ENCODE peak calls at places on chromosome 21, in six cellular contexts. L, I, P, A, R and T are unnamed samples.

GRCh38 chr21:27606422-27606821 is 639.5 kb upstream of the ADAMTS5 start:
- DNase-seq in A (no peak), P (no peak), R (no peak), I (no peak), L (no peak), T (no peak)

GRCh38 chr21:27561116-27561515 is 594.2 kb upstream of the ADAMTS5 start:
- DNase-seq in A (peak; percentile 7), R (no peak), I (no peak), P (no peak), L (no peak), T (no peak)

GRCh38 chr21:37073417-37074194 is 552 bp downstream of the TTC3 start:
- DNase-seq in A (no peak), P (peak; percentile 46), I (peak; percentile 47), L (peak; percentile 77), R (no peak), T (peak; percentile 52)

GRCh38 chr21:33640697-33641338 is 723 bp downstream of the CRYZL1 start:
- DNase-seq in I (no peak), L (no peak), A (no peak), P (peak; percentile 28), R (no peak), T (peak; percentile 15)

GRCh38 chr21:25127007-25127406 is 480.3 kb downstream of the MRPL39 start:
- DNase-seq in L (no peak), I (no peak), R (no peak), P (no peak), A (no peak), T (no peak)

GRCh38 chr21:43921602-43921978 is 56.6 kb downstream of the AGPAT3 start:
- DNase-seq in P (no peak), L (no peak), A (no peak), R (no peak), I (peak; percentile 50), T (no peak)

GRCh38 chr21:43771698-43772367 is 4.3 kb downstream of the CSTB start:
- DNase-seq in R (no peak), P (no peak), L (no peak), A (no peak), I (no peak), T (no peak)

GRCh38 chr21:36796070-36796469 is 97.2 kb downstream of the SIM2 start:
- DNase-seq in L (no peak), R (no peak), A (no peak), I (no peak), P (no peak), T (no peak)

GRCh38 chr21:17462276-17462981 is 50.4 kb upstream of the CXADR start:
- DNase-seq in L (no peak), R (no peak), A (no peak), I (no peak), P (no peak), T (no peak)

GRCh38 chr21:36576441-36576840 is 96.5 kb upstream of the CLDN14 start:
- DNase-seq in I (no peak), L (peak; percentile 11), A (no peak), P (no peak), R (no peak), T (no peak)

GRCh38 chr21:25283720-25284119 is 323.6 kb downstream of the MRPL39 start:
- DNase-seq in R (no peak), L (no peak), A (peak; percentile 23), I (peak; percentile 25), P (peak; percentile 57), T (peak; percentile 2)

GRCh38 chr21:33402011-33402979 is 918 bp upstream of the IFNGR2 start:
- DNase-seq in A (no peak), R (no peak), I (peak; percentile 65), L (peak; percentile 86), P (peak; percentile 78), T (peak; percentile 70)

GRCh38 chr21:26137379-26138060 is 33.0 kb downstream of the APP start:
- DNase-seq in P (no peak), L (no peak), I (no peak), A (no peak), R (no peak), T (no peak)

GRCh38 chr21:23131177-23131576 is 2133.0 kb downstream of the NCAM2 start:
- DNase-seq in A (no peak), P (no peak), R (no peak), I (no peak), L (no peak), T (no peak)

GRCh38 chr21:23478381-23478780 is 2128.9 kb downstream of the MRPL39 start:
- DNase-seq in I (no peak), P (no peak), L (no peak), R (no peak), A (no peak), T (no peak)

GRCh38 chr21:43740497-43741156 is 21.7 kb downstream of the PDXK start:
- DNase-seq in A (no peak), R (no peak), P (no peak), L (no peak), I (no peak), T (no peak)

GRCh38 chr21:46604975-46605758 is at the start of gene S100B:
- DNase-seq in A (no peak), I (no peak), L (no peak), P (no peak), R (no peak), T (peak; percentile 15)

GRCh38 chr21:34198232-34199120 is 125.1 kb downstream of the MRPS6 start:
- DNase-seq in L (no peak), R (no peak), A (no peak), I (no peak), P (no peak), T (no peak)

GRCh38 chr21:26169611-26170470 is 729 bp downstream of the APP start:
- DNase-seq in L (peak; percentile 76), I (peak; percentile 61), R (no peak), P (peak; percentile 73), A (no peak), T (peak; percentile 77)

GRCh38 chr21:22120616-22121266 is 1122.5 kb downstream of the NCAM2 start:
- DNase-seq in A (no peak), I (no peak), L (no peak), P (peak; percentile 12), R (no peak), T (no peak)

DNA sequence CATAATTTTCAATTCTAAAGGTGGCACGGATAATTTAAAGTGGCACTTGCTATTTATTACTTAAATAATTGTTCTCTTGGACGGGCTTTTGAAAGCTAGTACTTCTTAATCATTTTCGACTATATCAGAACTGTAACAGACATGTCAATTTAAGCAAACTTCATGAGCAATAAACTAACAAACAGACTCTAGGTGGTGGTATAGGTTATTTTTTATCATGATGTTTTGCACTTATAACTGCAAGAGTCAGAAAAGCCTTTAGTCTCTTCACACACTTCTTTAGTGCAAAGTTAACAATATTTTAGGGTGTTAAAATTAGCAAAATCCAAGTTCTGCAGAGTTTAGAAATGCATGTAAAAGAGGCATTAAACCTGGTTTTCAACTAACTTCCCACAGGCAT is 2.2 kb downstream of the NRIP1 start:
- DNase-seq in L (no peak), A (no peak), R (no peak), I (peak; percentile 10), P (peak; percentile 48), T (no peak)
- TF ChIP-seq CTCF in L (no peak), A (no peak), R (no peak), I (no peak), P (no peak), T (peak; percentile 7)

GRCh38 chr21:39690454-39690853 is 54.5 kb upstream of the IGSF5 start:
- DNase-seq in L (no peak), R (no peak), A (no peak), P (no peak), I (no peak), T (no peak)
- TF ChIP-seq CTCF in L (no peak), R (no peak), A (no peak), P (no peak), I (no peak), T (no peak)

GRCh38 chr21:38507374-38507942 is 9.2 kb upstream of the ERG start:
- DNase-seq in L (no peak), I (no peak), P (no peak), A (no peak), R (no peak), T (no peak)

GRCh38 chr21:38505654-38506523 is 7.6 kb upstream of the ERG start:
- DNase-seq in R (no peak), I (peak; percentile 31), P (peak; percentile 80), A (peak; percentile 34), L (no peak), T (peak; percentile 39)

GRCh38 chr21:38506606-38507331 is 8.5 kb upstream of the ERG start:
- DNase-seq in L (no peak), A (no peak), P (no peak), R (no peak), I (no peak), T (no peak)

GRCh38 chr21:38511198-38511597 is 12.9 kb upstream of the ERG start:
- DNase-seq in P (no peak), L (no peak), I (no peak), R (no peak), A (no peak), T (no peak)

DNA sequence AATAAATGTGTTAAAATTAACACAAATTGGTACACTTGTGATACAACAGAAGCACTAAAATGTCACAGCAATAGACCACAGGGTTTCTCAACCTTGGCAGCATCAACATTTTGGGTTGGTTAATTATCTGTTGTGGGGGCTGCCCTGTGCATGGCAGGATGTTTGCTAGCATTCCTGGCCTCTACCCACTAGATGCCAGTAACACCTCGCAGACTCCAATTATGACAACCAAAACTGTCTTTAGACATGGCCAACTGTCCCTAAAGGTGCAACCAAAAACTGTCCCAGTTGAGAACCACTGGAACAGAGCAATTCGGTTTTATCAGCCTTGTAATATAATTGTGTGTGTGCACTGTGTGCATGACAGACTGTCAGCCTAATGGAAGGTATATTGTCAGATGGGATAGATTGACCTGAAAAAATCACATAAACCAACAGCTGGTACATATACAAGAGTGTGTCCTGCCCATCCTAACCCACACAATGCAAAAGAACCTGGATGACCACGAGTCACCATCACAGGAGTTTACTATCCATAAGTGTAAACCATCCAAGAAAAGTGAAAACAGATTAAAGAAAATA is 13.5 kb upstream of the ERG start:
- DNase-seq in R (no peak), I (no peak), L (no peak), A (no peak), P (no peak), T (no peak)
- TF ChIP-seq CTCF in R (no peak), I (no peak), L (no peak), A (no peak), P (no peak), T (no peak)

DNA sequence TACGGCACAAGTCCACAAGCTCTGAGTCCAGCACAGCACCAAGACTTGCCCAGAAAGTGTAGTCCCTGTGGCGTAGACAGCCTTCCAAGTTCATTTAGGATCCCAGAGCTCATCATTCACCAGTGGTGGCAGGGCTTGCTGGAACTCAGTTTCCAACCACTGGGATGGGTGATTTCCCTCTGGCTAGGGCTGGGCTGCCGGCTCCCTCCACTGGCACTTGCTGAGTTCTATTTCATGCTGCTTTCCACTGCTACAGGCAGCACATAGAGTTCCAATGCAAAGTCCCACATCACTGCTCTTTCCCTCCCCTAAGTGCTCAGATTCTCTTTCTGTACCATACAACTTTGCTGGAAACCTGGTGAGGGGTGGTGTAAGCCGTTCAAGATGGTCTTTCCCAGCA is 510.3 kb upstream of the TMPRSS15 start:
- DNase-seq in A (no peak), L (no peak), R (no peak), I (no peak), P (no peak), T (no peak)
- TF ChIP-seq CTCF in A (no peak), L (no peak), R (no peak), I (no peak), P (no peak), T (no peak)

GRCh38 chr21:42411197-42411869 is 7.6 kb downstream of the UBASH3A start:
- DNase-seq in I (no peak), P (no peak), R (no peak), A (no peak), L (no peak), T (no peak)
- TF ChIP-seq CTCF in I (no peak), P (no peak), R (no peak), A (no peak), L (no peak), T (no peak)

GRCh38 chr21:45357436-45358260 is 47.3 kb upstream of the COL18A1 start:
- DNase-seq in R (no peak), I (no peak), L (no peak), A (no peak), P (peak; percentile 62), T (no peak)
- TF ChIP-seq CTCF in R (peak; percentile 14), I (no peak), L (no peak), A (no peak), P (peak; percentile 3), T (no peak)